ENCODE peak calls at places on chromosomes 5 and 9, in eight cellular contexts. D is sigmoid colon, N is endothelial cell of umbilical vein, Y is GM12892, I is breast epithelium, T is stomach, Z is prostate gland, J is HCT116. B is an unnamed sample.
A peak's percentile ranks its signal among the peaks of the same experiment; 100 is the strongest.

GRCh38 chr5:1011226-1011631 is 2.6 kb downstream of the NKD2 start:
- DNase-seq in D (peak; percentile 58), N (no peak), Y (peak; percentile 80), I (no peak), T (peak; percentile 62), Z (no peak), J (no peak), B (peak; percentile 82)

GRCh38 chr9:87713278-87713989 is 12.5 kb upstream of the CTSL start:
- DNase-seq in D (peak; percentile 98), N (peak; percentile 88), Y (no peak), I (peak; percentile 52), T (peak; percentile 56), Z (no peak), J (peak; percentile 76), B (no peak)

GRCh38 chr5:53023969-53024368 is 34.8 kb downstream of the ITGA2 start:
- DNase-seq in D (no peak), N (peak; percentile 52), Y (no peak), I (no peak), T (no peak), Z (no peak), J (no peak), B (no peak)

GRCh38 chr9:109477269-109478203 is 20.6 kb downstream of the PTPN3 start:
- DNase-seq in D (no peak), N (no peak), Y (no peak), I (no peak), T (peak; percentile 95), Z (no peak), J (peak; percentile 74), B (no peak)

GRCh38 chr5:169767938-169768337 is 130.9 kb downstream of the DOCK2 start:
- DNase-seq in D (no peak), N (no peak), Y (no peak), I (no peak), T (peak; percentile 58), Z (no peak), J (no peak), B (no peak)

GRCh38 chr9:137293094-137293481 is 9.0 kb downstream of the NRARP start:
- DNase-seq in D (no peak), N (no peak), Y (no peak), I (no peak), T (peak; percentile 57), Z (peak; percentile 63), J (no peak), B (no peak)

GRCh38 chr5:133528841-133529240 is 83.5 kb downstream of the FSTL4 start:
- DNase-seq in D (no peak), N (no peak), Y (no peak), I (no peak), T (no peak), Z (no peak), J (no peak), B (no peak)

GRCh38 chr5:146645382-146645781 is 129.4 kb upstream of the GPR151 start:
- DNase-seq in D (no peak), N (no peak), Y (no peak), I (no peak), T (no peak), Z (no peak), J (no peak), B (no peak)

GRCh38 chr5:150263801-150264621 is 25.6 kb downstream of the CAMK2A start:
- DNase-seq in D (peak; percentile 75), N (peak; percentile 37), Y (no peak), I (peak; percentile 76), T (peak; percentile 72), Z (peak; percentile 71), J (peak; percentile 70), B (no peak)

GRCh38 chr9:83342731-83343130 is 195.5 kb downstream of the FRMD3 start:
- DNase-seq in D (no peak), N (no peak), Y (no peak), I (no peak), T (no peak), Z (no peak), J (no peak), B (no peak)

GRCh38 chr9:137759649-137760321 is 117.8 kb upstream of the CACNA1B start:
- DNase-seq in D (peak; percentile 55), N (no peak), Y (no peak), I (no peak), T (no peak), Z (no peak), J (no peak), B (no peak)

GRCh38 chr9:122477826-122478225 is at the start of gene OR1J1:
- DNase-seq in D (no peak), N (no peak), Y (no peak), I (no peak), T (no peak), Z (no peak), J (no peak), B (no peak)

GRCh38 chr5:151825445-151825844 is 53.7 kb downstream of the G3BP1 start:
- DNase-seq in D (peak; percentile 72), N (peak; percentile 53), Y (peak; percentile 13), I (peak; percentile 35), T (peak; percentile 63), Z (peak; percentile 36), J (peak; percentile 36), B (no peak)

GRCh38 chr5:107979272-107979671 is 308.5 kb upstream of the EFNA5 start:
- DNase-seq in D (no peak), N (no peak), Y (no peak), I (no peak), T (no peak), Z (no peak), J (no peak), B (no peak)

GRCh38 chr9:87212563-87213154 is 265.4 kb upstream of the GAS1 start:
- DNase-seq in D (no peak), N (no peak), Y (no peak), I (peak; percentile 30), T (no peak), Z (peak; percentile 8), J (peak; percentile 4), B (no peak)

GRCh38 chr9:133769511-133770075 is 31.4 kb upstream of the SARDH start:
- DNase-seq in D (peak; percentile 52), N (no peak), Y (no peak), I (no peak), T (peak; percentile 15), Z (no peak), J (no peak), B (no peak)

GRCh38 chr9:73014011-73014410 is 61.2 kb upstream of the ALDH1A1 start:
- DNase-seq in D (no peak), N (peak; percentile 59), Y (no peak), I (no peak), T (no peak), Z (no peak), J (no peak), B (no peak)

GRCh38 chr5:35926389-35927051 is 11.9 kb downstream of the CAPSL start:
- DNase-seq in D (no peak), N (peak; percentile 54), Y (no peak), I (no peak), T (peak; percentile 28), Z (peak; percentile 42), J (peak; percentile 28), B (peak; percentile 25)

GRCh38 chr5:161332343-161332742 is 214.2 kb downstream of the GABRB2 start:
- DNase-seq in D (no peak), N (no peak), Y (no peak), I (no peak), T (no peak), Z (no peak), J (no peak), B (no peak)

GRCh38 chr5:72282878-72283277 is 37.2 kb downstream of the MRPS27 start:
- DNase-seq in D (no peak), N (peak; percentile 68), Y (no peak), I (no peak), T (no peak), Z (no peak), J (no peak), B (no peak)
- TF ChIP-seq POLR2AphosphoS5 in D (no peak), N (no peak), Y (no peak), I (no peak), T (no peak), Z (no peak), J (no peak), B (no peak)

DNA sequence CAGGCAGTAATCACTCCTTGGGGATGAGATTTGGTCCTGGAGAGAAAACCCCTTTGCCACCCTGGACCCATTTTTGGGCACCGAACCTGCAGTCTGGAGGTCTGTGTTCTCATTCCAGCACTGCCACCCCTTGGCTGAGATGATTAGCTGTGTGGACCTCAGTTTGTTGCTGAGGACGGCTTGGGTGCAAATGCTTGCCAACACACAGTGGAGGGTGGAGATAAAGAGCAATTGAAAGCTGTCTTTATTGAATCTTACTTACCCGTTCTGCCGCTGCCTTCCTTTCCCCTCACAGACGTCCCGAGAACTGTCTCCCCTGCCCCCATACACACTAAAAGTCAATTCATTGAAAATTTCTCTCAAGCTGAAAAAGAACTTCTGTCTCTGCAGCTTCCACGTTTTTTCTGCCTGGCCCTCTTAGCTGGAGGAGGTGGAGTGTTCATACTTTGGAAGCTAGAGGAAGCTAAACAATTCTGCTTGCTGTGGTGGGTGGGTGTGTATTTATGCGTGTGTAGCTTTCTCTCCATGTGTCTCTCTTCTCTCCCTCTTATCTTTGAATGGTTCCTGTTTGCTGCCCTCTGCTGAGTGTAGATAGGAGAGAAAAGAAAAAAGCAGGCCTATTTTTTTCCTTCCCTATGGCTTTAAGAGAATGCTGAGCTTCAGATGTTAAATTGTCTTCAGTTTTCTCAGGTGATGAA is 6.6 kb downstream of the GALNT10 start:
- DNase-seq in D (no peak), N (peak; percentile 81), Y (no peak), I (no peak), T (no peak), Z (no peak), J (no peak), B (no peak)
- TF ChIP-seq POLR2A in D (no peak), N (no peak), Y (no peak), I (no peak), T (no peak), Z (no peak), J (no peak), B (no peak)

DNA sequence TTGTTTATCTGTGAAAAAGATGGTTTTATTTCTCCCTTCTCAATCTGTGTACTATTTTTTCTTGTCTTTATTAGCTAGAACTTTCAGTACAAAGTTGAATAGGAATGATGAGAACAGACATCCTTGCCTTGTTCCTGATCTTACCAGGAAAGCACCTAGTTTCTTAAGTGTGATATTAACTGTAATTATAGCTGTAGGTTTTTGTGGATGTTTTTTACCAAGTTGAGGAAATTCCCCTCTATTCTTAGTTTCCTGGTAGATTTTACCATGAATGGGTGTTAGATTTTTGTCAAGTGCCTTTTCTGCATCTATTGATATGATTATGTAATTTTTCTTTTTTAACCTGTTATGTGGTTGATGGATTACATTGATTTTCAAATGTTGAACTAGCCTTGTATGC is 68.7 kb downstream of the KCNN2 start:
- DNase-seq in D (no peak), N (no peak), Y (no peak), I (no peak), T (no peak), Z (no peak), J (no peak), B (no peak)
- TF ChIP-seq POLR2AphosphoS5 in D (no peak), N (no peak), Y (no peak), I (no peak), T (no peak), Z (no peak), J (no peak), B (no peak)

DNA sequence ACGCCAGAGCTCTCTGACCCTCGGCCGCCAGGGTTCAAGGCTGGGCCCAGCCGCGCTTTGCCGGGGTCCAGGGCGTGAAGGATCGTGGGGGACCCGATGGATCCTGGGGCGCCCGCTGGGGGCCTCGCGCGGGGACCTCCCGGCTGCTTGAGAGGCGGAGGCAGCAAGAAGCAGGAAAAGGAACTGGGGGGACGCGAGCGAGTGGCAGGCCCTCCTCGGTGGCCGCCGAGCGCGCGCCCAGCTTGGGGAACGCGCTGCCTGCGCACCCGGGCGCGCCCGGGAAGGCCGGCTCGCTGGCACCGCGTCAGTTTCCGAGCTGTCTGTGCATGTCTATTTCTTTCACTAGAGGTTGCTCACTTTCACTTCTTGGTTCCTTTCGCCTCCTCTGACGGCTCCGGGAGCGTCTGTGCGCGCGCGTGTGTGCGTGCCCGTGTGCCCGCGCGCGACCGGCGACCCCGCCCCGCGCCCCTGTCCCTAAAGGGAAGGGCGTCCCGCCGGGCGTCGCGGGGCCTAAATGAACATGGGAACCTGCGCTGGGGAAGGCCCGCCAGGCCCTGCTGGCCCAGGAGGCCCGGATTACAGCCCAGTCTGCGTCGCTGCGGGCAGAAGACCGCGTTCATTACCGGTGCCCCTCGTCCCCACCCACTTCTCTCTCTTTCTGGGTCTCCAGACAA is 205.5 kb upstream of the IER5L start:
- DNase-seq in D (peak; percentile 92), N (peak; percentile 47), Y (peak; percentile 80), I (peak; percentile 78), T (peak; percentile 84), Z (peak; percentile 88), J (no peak), B (peak; percentile 87)
- TF ChIP-seq POLR2A in D (no peak), N (peak; percentile 29), Y (no peak), I (peak; percentile 6), T (no peak), Z (peak; percentile 52), J (no peak), B (peak; percentile 40)